ENCODE peak calls at places on chromosomes 2 and 18, in five cellular contexts. Y is GM23248, Z is A172, R is HT1080, D is fibroblast of mammary gland. Q is an unnamed sample.

GRCh38 chr18:70423988-70424387 is 135.1 kb downstream of the SOCS6 start:
- DNase-seq in Y (peak), Z (peak), R (no peak), D (peak), Q (no peak)

GRCh38 chr18:33201509-33201926 is 239.0 kb downstream of the CCDC178 start:
- DNase-seq in Y (peak), Z (peak), R (peak), D (peak), Q (no peak)

GRCh38 chr18:9814431-9814830 is 71.3 kb upstream of the TXNDC2 start:
- DNase-seq in Y (peak), Z (peak), R (peak), D (peak), Q (no peak)

GRCh38 chr2:46010925-46011490 is 286.2 kb upstream of the EPAS1 start:
- DNase-seq in Y (peak), Z (peak), R (peak), D (peak), Q (no peak)

GRCh38 chr2:58484201-58484600 is 243.1 kb upstream of the FANCL start:
- DNase-seq in Y (peak), Z (peak), R (peak), D (peak), Q (no peak)

GRCh38 chr2:111017034-111017640 is 103.6 kb upstream of the BCL2L11 start:
- DNase-seq in Y (no peak), Z (no peak), R (no peak), D (no peak), Q (no peak)

GRCh38 chr2:29235411-29235810 is 120.2 kb downstream of the CLIP4 start:
- DNase-seq in Y (no peak), Z (no peak), R (no peak), D (no peak), Q (no peak)

GRCh38 chr18:67862069-67862468 is 345.5 kb upstream of the DSEL start:
- DNase-seq in Y (peak), Z (no peak), R (no peak), D (no peak), Q (no peak)

GRCh38 chr2:110172506-110172905 is 32.3 kb downstream of the NPHP1 start:
- DNase-seq in Y (no peak), Z (no peak), R (no peak), D (no peak), Q (no peak)

GRCh38 chr2:147204102-147204501 is 640.7 kb upstream of the ACVR2A start:
- DNase-seq in Y (peak), Z (peak), R (peak), D (peak), Q (no peak)

GRCh38 chr2:190468814-190469569 is 60.8 kb downstream of the MFSD6 start:
- DNase-seq in Y (peak), Z (peak), R (peak), D (peak), Q (no peak)

GRCh38 chr2:240340361-240340761 is 95.1 kb upstream of the GPC1 start:
- DNase-seq in Y (no peak), Z (no peak), R (no peak), D (no peak), Q (no peak)

GRCh38 chr18:70956554-70956953 is 667.7 kb downstream of the SOCS6 start:
- DNase-seq in Y (no peak), Z (no peak), R (no peak), D (no peak), Q (no peak)

GRCh38 chr18:48422947-48423378 is 13.8 kb upstream of the ZBTB7C start:
- DNase-seq in Y (no peak), Z (no peak), R (no peak), D (no peak), Q (no peak)

GRCh38 chr2:237165405-237166276 is 80.0 kb downstream of the COPS8 start:
- DNase-seq in Y (peak), Z (peak), R (peak), D (peak), Q (no peak)

GRCh38 chr2:219272995-219273394 is 6.2 kb upstream of the DNAJB2 start:
- DNase-seq in Y (no peak), Z (peak), R (peak), D (no peak), Q (no peak)

GRCh38 chr18:8904316-8904715 is 198.2 kb upstream of the NDUFV2 start:
- DNase-seq in Y (no peak), Z (no peak), R (no peak), D (no peak), Q (no peak)

GRCh38 chr2:238471-239268 is 25.2 kb downstream of the SH3YL1 start:
- DNase-seq in Y (no peak), Z (no peak), R (no peak), D (no peak), Q (no peak)

GRCh38 chr2:97868986-97869721 is 126.6 kb downstream of the TMEM131 start:
- DNase-seq in Y (peak), Z (peak), R (peak), D (peak), Q (no peak)

GRCh38 chr2:25164526-25164925 is 3.9 kb downstream of the POMC start:
- DNase-seq in Y (no peak), Z (no peak), R (no peak), D (no peak), Q (no peak)

Q was measured in activated T-helper 1 cell treated with Interleukin-2 at 50 U/mL for 16 hours.